ENCODE peak calls at places on chromosomes 7 and 10, in five cellular contexts. L, G, T, J and C are unnamed samples.

GRCh38 chr7:6251653-6252052 is 20.8 kb downstream of the CYTH3 start:
- DNase-seq in J (no peak), G (no peak), L (no peak), T (no peak), C (no peak)

GRCh38 chr10:59968705-59969104 is 62.3 kb upstream of the CCDC6 start:
- DNase-seq in J (no peak), G (no peak), T (no peak), L (no peak), C (no peak)

GRCh38 chr10:132517951-132518521 is 19.6 kb upstream of the INPP5A start:
- DNase-seq in T (peak; percentile 38), G (no peak), J (no peak), L (no peak), C (no peak)

GRCh38 chr7:81600608-81601007 is 169.2 kb downstream of the HGF start:
- DNase-seq in J (peak; percentile 91), G (no peak), L (no peak), T (no peak), C (no peak)

GRCh38 chr10:69087600-69088470 is at the start of gene SRGN:
- DNase-seq in J (peak; percentile 98), T (no peak), G (peak; percentile 81), L (peak; percentile 9), C (no peak)

GRCh38 chr10:122164028-122164601 is 107.0 kb upstream of the BTBD16 start:
- DNase-seq in T (peak; percentile 57), J (no peak), G (no peak), L (peak; percentile 79), C (peak; percentile 51)

GRCh38 chr7:98223351-98223897 is 12.2 kb downstream of the BHLHA15 start:
- DNase-seq in L (no peak), J (no peak), G (no peak), T (no peak), C (no peak)

GRCh38 chr7:36034020-36034419 is 119.0 kb upstream of the EEPD1 start:
- DNase-seq in J (no peak), G (no peak), T (no peak), L (no peak), C (no peak)

GRCh38 chr10:123665371-123666286 is 526 bp upstream of the GPR26 start:
- DNase-seq in L (no peak), G (no peak), T (no peak), J (no peak), C (no peak)

GRCh38 chr7:116236020-116236630 is 25.8 kb downstream of the TES start:
- DNase-seq in L (no peak), T (peak; percentile 22), G (peak; percentile 66), J (peak; percentile 74), C (no peak)

GRCh38 chr7:155208681-155209477 is 88.8 kb upstream of the INSIG1 start:
- DNase-seq in L (no peak), T (no peak), G (peak; percentile 31), J (peak; percentile 38), C (no peak)

GRCh38 chr10:117439243-117439912 is 64.1 kb upstream of the PDZD8 start:
- DNase-seq in J (peak; percentile 78), L (peak; percentile 65), T (no peak), G (no peak), C (no peak)

GRCh38 chr10:119161680-119162079 is 3.8 kb downstream of the SFXN4 start:
- DNase-seq in T (no peak), G (no peak), L (no peak), J (no peak), C (peak; percentile 21)

GRCh38 chr10:110850990-110851389 is 20.7 kb upstream of the PDCD4 start:
- DNase-seq in G (no peak), L (no peak), T (no peak), J (peak; percentile 12), C (no peak)

GRCh38 chr10:16891375-16892313 is 74.4 kb upstream of the RSU1 start:
- DNase-seq in T (peak; percentile 56), J (peak; percentile 76), L (no peak), G (peak; percentile 27), C (peak; percentile 13)

GRCh38 chr7:158161194-158161593 is 426.4 kb downstream of the PTPRN2 start:
- DNase-seq in J (no peak), G (no peak), T (no peak), L (no peak), C (no peak)

GRCh38 chr7:93944673-93945072 is 23.1 kb downstream of the GNG11 start:
- DNase-seq in T (no peak), J (peak; percentile 71), G (no peak), L (no peak), C (no peak)

GRCh38 chr7:30702200-30702599 is 19.9 kb upstream of the CRHR2 start:
- DNase-seq in T (no peak), L (no peak), J (peak; percentile 25), G (peak; percentile 55), C (no peak)

GRCh38 chr7:116511552-116512523 is 12.3 kb downstream of the CAV2 start:
- DNase-seq in J (peak; percentile 37), L (no peak), T (no peak), G (peak; percentile 11), C (no peak)

GRCh38 chr10:45265995-45266394 is 49.4 kb downstream of the OR13A1 start:
- DNase-seq in J (no peak), G (no peak), T (no peak), L (no peak), C (no peak)

GRCh38 chr7:505171-505570 is 14.5 kb downstream of the PDGFA start:
- DNase-seq in G (no peak), J (no peak), T (no peak), L (no peak), C (no peak)

GRCh38 chr10:86958831-86959736 is 685 bp downstream of the SNCG start:
- DNase-seq in G (no peak), L (no peak), T (no peak), J (peak; percentile 84), C (no peak)

GRCh38 chr10:12635127-12635541 is 285.8 kb downstream of the CAMK1D start:
- DNase-seq in L (no peak), T (no peak), G (no peak), J (no peak), C (no peak)

GRCh38 chr7:36308031-36308430 is 81.6 kb upstream of the ANLN start:
- DNase-seq in L (no peak), T (no peak), J (no peak), G (no peak), C (no peak)

GRCh38 chr10:87979847-87980246 is 116.4 kb downstream of the PTEN start:
- DNase-seq in J (no peak), G (no peak), T (no peak), L (no peak), C (no peak)

GRCh38 chr10:88702848-88703597 is 3.0 kb upstream of the LIPK start:
- DNase-seq in G (no peak), J (no peak), T (no peak), L (no peak), C (no peak)

GRCh38 chr10:28312572-28312971 is 9.7 kb upstream of the MPP7 start:
- DNase-seq in T (no peak), G (no peak), J (no peak), L (no peak), C (no peak)